ENCODE peak calls at places on chromosomes 4 and X, in eight cellular contexts. R, E, N, G, A, W, S and L are unnamed samples.

GRCh38 chr4:145289403-145290076 is 109.2 kb upstream of the OTUD4 start:
- DNase-seq in R (no peak), E (peak; percentile 40), N (no peak), G (no peak), A (no peak), W (no peak), S (no peak), L (no peak)

GRCh38 chr4:125155251-125155650 is 159.5 kb upstream of the FAT4 start:
- DNase-seq in R (no peak), E (no peak), N (no peak), G (no peak), A (no peak), W (no peak), S (no peak), L (no peak)

GRCh38 chr4:37890501-37891220 is at the start of gene TBC1D1:
- DNase-seq in R (peak; percentile 91), E (no peak), N (peak; percentile 41), G (peak; percentile 4), A (peak; percentile 41), W (peak; percentile 93), S (no peak), L (peak; percentile 75)

GRCh38 chr4:169024762-169025161 is 14.7 kb upstream of the CBR4 start:
- DNase-seq in R (no peak), E (peak; percentile 35), N (no peak), G (no peak), A (no peak), W (no peak), S (peak; percentile 21), L (no peak)

GRCh38 chrX:130295519-130296314 is 27.0 kb upstream of the ZNF280C start:
- DNase-seq in R (no peak), E (no peak), N (no peak), G (no peak), A (no peak), W (no peak), S (no peak), L (no peak)

GRCh38 chr4:1209821-1210220 is 37.4 kb upstream of the SPON2 start:
- DNase-seq in R (peak; percentile 94), E (no peak), N (no peak), G (no peak), A (no peak), W (peak; percentile 76), S (no peak), L (peak; percentile 47)

GRCh38 chr4:180462116-180462515 is 1781.1 kb upstream of the TENM3 start:
- DNase-seq in R (no peak), E (no peak), N (no peak), G (no peak), A (no peak), W (no peak), S (no peak), L (no peak)

GRCh38 chr4:37928896-37929537 is 31.2 kb upstream of the PTTG2 start:
- DNase-seq in R (no peak), E (peak; percentile 36), N (no peak), G (no peak), A (no peak), W (no peak), S (no peak), L (no peak)

GRCh38 chr4:187209921-187210613 is 486.4 kb upstream of the FAT1 start:
- DNase-seq in R (no peak), E (peak; percentile 69), N (peak; percentile 64), G (no peak), A (no peak), W (no peak), S (no peak), L (no peak)

GRCh38 chr4:10354225-10354624 is 103.0 kb downstream of the ZNF518B start:
- DNase-seq in R (no peak), E (no peak), N (no peak), G (no peak), A (no peak), W (no peak), S (no peak), L (no peak)

GRCh38 chr4:76987153-76987562 is 37.6 kb downstream of the SEPTIN11 start:
- DNase-seq in R (no peak), E (peak; percentile 96), N (no peak), G (no peak), A (no peak), W (no peak), S (no peak), L (no peak)

GRCh38 chr4:24704152-24704551 is 91.2 kb upstream of the SOD3 start:
- DNase-seq in R (no peak), E (no peak), N (no peak), G (no peak), A (no peak), W (no peak), S (no peak), L (no peak)

GRCh38 chrX:143121471-143121870 is 95.7 kb downstream of the SPANXN4 start:
- DNase-seq in R (no peak), E (no peak), N (no peak), G (no peak), A (no peak), W (no peak), S (no peak), L (no peak)

GRCh38 chr4:154120277-154120676 is 331.4 kb upstream of the SFRP2 start:
- DNase-seq in R (no peak), E (no peak), N (no peak), G (no peak), A (no peak), W (no peak), S (no peak), L (no peak)

GRCh38 chrX:110944793-110945466 is 149.3 kb upstream of the CHRDL1 start:
- DNase-seq in R (no peak), E (no peak), N (peak; percentile 76), G (no peak), A (no peak), W (no peak), S (no peak), L (no peak)

GRCh38 chr4:3871881-3872833 is 106.0 kb downstream of the ADRA2C start:
- DNase-seq in R (peak; percentile 45), E (no peak), N (no peak), G (no peak), A (no peak), W (peak; percentile 69), S (no peak), L (no peak)

GRCh38 chr4:73718375-73719373 is 21.7 kb upstream of the CXCL8 start:
- DNase-seq in R (no peak), E (no peak), N (no peak), G (no peak), A (no peak), W (no peak), S (no peak), L (no peak)

GRCh38 chr4:4824232-4824631 is 35.2 kb upstream of the MSX1 start:
- DNase-seq in R (no peak), E (no peak), N (no peak), G (no peak), A (no peak), W (no peak), S (no peak), L (no peak)

GRCh38 chr4:101238706-101239105 is 108.6 kb downstream of the PPP3CA start:
- DNase-seq in R (no peak), E (no peak), N (no peak), G (no peak), A (no peak), W (no peak), S (no peak), L (no peak)

DNA sequence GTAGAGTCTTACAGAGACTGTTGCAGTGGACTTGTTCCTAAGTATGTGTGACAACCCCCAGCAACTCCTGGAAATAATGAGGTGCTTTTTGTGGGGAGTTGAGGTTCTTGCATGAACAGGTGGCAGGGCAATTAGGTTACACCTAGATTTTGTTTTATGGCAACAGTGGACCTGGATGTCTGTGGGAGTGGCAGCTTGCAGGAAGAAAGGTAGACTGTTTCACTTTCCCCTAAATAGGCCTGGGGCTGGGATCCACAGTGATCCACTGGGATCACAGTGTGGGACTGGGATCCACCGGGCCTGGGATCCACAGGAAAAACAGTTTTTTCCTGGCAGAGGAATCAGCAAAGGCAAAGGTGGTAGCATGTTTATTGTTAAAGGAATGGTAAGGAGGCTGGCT is 18.3 kb upstream of the USP9X start:
- DNase-seq in R (no peak), E (no peak), N (no peak), G (no peak), A (no peak), W (no peak), S (no peak), L (no peak)
- H3K27ac ChIP-seq in R (no peak overlapping the region), E (no peak overlapping the region), N (no peak overlapping the region), G (no peak overlapping the region), A (no peak overlapping the region), W (no peak overlapping the region), S (no peak overlapping the region), L (no peak overlapping the region)

DNA sequence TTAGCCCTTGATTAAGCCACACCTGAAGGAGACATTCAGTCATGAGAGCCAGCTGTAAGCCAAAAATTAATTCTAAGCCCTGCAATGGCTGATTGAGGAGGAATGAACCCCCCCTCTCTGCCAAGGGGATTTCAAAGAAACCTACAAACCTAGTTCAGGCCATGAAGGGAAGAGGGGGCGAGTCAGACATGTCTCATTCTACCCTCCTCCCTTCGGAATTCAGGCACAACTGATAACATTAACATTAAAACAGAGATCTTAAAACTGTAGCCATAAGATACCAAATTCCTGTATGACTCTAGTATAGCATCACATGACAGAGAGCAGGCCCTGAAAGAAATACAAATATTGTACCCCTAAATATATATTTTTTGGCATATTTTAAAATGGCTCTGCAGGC is 40.4 kb upstream of the AFAP1 start:
- DNase-seq in R (no peak), E (no peak), N (no peak), G (no peak), A (no peak), W (no peak), S (no peak), L (no peak)
- H3K27ac ChIP-seq in R (no peak overlapping the region), E (no peak overlapping the region), N (no peak overlapping the region), G (no peak overlapping the region), A (no peak overlapping the region), W (no peak overlapping the region), S (no peak overlapping the region), L (no peak overlapping the region)

DNA sequence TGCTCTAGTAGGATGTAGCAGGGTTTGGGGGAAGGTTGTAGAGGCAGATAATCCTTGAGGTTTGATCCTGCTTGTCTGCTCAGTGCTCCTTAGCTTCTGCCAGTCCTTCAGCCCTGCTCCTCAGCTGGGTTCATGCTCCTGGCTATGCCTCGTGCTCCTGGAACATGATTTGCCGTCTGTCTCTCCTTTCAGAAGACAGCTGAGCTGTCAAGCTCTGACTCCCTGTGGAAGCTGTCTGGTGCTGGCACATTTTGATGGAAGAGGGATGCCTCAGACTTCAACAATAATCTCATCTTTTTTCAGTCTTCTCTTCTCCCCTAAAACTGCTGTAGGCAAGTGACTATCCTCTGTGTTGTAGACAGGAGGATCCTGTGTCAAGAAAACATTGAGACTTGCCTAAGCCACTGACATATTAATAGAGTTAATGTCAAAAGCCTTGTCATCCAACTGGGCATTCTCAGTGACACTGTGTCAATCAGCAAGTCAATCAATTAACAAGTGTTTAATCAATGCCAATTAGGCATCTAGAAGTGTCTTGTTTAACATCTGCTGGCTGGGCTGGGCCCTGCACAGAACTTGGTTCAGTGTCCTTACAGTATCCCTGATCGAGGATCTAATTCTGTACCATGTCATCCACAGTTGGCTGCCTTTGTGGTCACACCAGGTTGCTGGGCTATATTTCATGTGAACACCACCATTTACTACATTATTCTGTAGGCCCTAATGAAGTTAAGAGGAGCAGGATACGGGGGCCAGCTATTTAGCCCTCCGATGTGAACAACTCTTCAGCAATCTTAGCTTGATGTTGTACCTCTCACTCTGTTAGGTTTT is 96.7 kb downstream of the SYNPO2 start:
- DNase-seq in R (no peak), E (no peak), N (no peak), G (no peak), A (no peak), W (no peak), S (no peak), L (no peak)
- H3K27ac ChIP-seq in R (no peak overlapping the region), E (no peak overlapping the region), N (no peak overlapping the region), G (peak overlapping the region; percentile 62), A (no peak overlapping the region), W (no peak overlapping the region), S (no peak overlapping the region), L (no peak overlapping the region)

GRCh38 chrX:9844936-9845573 is 58.8 kb downstream of the SHROOM2 start:
- DNase-seq in R (no peak), E (no peak), N (no peak), G (no peak), A (no peak), W (no peak), S (no peak), L (no peak)
- H3K27ac ChIP-seq in R (peak overlapping the region; percentile 17), E (no peak overlapping the region), N (no peak overlapping the region), G (no peak overlapping the region), A (no peak overlapping the region), W (no peak overlapping the region), S (no peak overlapping the region), L (no peak overlapping the region)